ENCODE peak calls at places on chromosomes 2 and 18, in seven cellular contexts. M is fibroblast of mammary gland; J is activated CD4-positive, alpha-beta T cell treated with anti-CD3 and anti-CD28 coated beads for 24 hours; C is CD8-positive, alpha-beta memory T cell; L is NCI-H2029; U is AG08396; H is hippocampal formation. K is an unnamed sample.

GRCh38 chr2:167581961-167582574 is 665.3 kb downstream of the STK39 start:
- DNase-seq in U (no peak), L (no peak), M (peak), H (no peak), C (no peak), J (no peak), K (no peak)

GRCh38 chr18:54812885-54813284 is 15.4 kb upstream of the RAB27B start:
- DNase-seq in M (no peak), U (no peak), L (no peak), H (no peak), C (no peak), J (no peak), K (no peak)

GRCh38 chr2:98869868-98870267 is 66.2 kb downstream of the CRACDL start:
- DNase-seq in J (no peak), M (no peak), H (no peak), C (no peak), L (peak), U (no peak), K (no peak)

GRCh38 chr2:127594116-127594591 is 51.8 kb upstream of the GPR17 start:
- DNase-seq in H (no peak), M (no peak), L (no peak), J (no peak), U (no peak), C (no peak), K (no peak)

GRCh38 chr18:58249677-58250076 is 205.7 kb downstream of the NEDD4L start:
- DNase-seq in H (no peak), L (no peak), J (no peak), C (no peak), M (peak), U (no peak), K (no peak)

GRCh38 chr2:20304411-20304810 is 46.2 kb downstream of the PUM2 start:
- DNase-seq in U (peak), L (no peak), M (peak), C (no peak), J (no peak), H (no peak), K (no peak)

GRCh38 chr2:223696719-223697118 is 94.6 kb upstream of the SCG2 start:
- DNase-seq in J (no peak), L (peak), C (no peak), H (no peak), U (no peak), M (peak), K (no peak)

GRCh38 chr2:206408323-206409320 is 34.7 kb upstream of the ADAM23 start:
- DNase-seq in L (no peak), J (no peak), M (no peak), C (no peak), U (no peak), H (no peak), K (no peak)

GRCh38 chr2:45895477-45895876 is 244.0 kb downstream of the PRKCE start:
- DNase-seq in U (peak), J (no peak), M (peak), L (no peak), H (no peak), C (no peak), K (no peak)

GRCh38 chr2:118845005-118845842 is 2.2 kb downstream of the EN1 start:
- DNase-seq in J (no peak), H (no peak), L (no peak), U (no peak), M (no peak), C (no peak), K (no peak)

GRCh38 chr2:100235098-100235497 is 87.2 kb downstream of the LONRF2 start:
- DNase-seq in J (no peak), M (no peak), C (peak), H (no peak), U (no peak), L (no peak), K (no peak)

GRCh38 chr18:42334931-42335330 is 379.9 kb downstream of the PIK3C3 start:
- DNase-seq in J (no peak), L (no peak), H (no peak), C (no peak), M (no peak), U (no peak), K (no peak)

GRCh38 chr2:76311713-76312112 is 601.0 kb upstream of the GCFC2 start:
- DNase-seq in L (no peak), C (no peak), M (no peak), U (no peak), J (no peak), H (no peak), K (no peak)

GRCh38 chr18:78558101-78558810 is 421.4 kb upstream of the SALL3 start:
- DNase-seq in H (no peak), J (no peak), U (no peak), M (no peak), C (no peak), L (no peak), K (no peak)

GRCh38 chr18:60021556-60021955 is 121.8 kb downstream of the PMAIP1 start:
- DNase-seq in M (no peak), C (no peak), J (no peak), L (no peak), H (no peak), U (no peak), K (no peak)

GRCh38 chr2:1730047-1730937 is 14.0 kb downstream of the PXDN start:
- DNase-seq in H (no peak), M (peak), C (no peak), U (peak), J (no peak), L (no peak), K (no peak)

GRCh38 chr2:214005337-214005736 is 405.5 kb upstream of the VWC2L start:
- DNase-seq in H (no peak), U (no peak), L (no peak), M (peak), J (no peak), C (no peak), K (no peak)

GRCh38 chr2:230738924-230739323 is 26.3 kb downstream of the CAB39 start:
- DNase-seq in U (no peak), C (no peak), J (no peak), H (no peak), L (no peak), M (no peak), K (no peak)

GRCh38 chr2:62550466-62550865 is 44.5 kb upstream of the TMEM17 start:
- DNase-seq in M (no peak), U (no peak), H (no peak), J (no peak), L (no peak), C (no peak), K (no peak)

GRCh38 chr2:201344663-201345366 is 12.3 kb downstream of the FLACC1 start:
- DNase-seq in L (no peak), J (no peak), M (no peak), H (no peak), U (no peak), C (no peak), K (no peak)

GRCh38 chr2:73885406-73885805 is 7.4 kb upstream of the ACTG2 start:
- DNase-seq in J (no peak), U (no peak), H (no peak), L (no peak), M (no peak), C (no peak), K (no peak)

GRCh38 chr18:10234912-10235439 is 219.5 kb upstream of the APCDD1 start:
- DNase-seq in U (peak), J (no peak), H (no peak), M (peak), C (no peak), L (no peak), K (no peak)

GRCh38 chr18:51195602-51196115 is 1.8 kb downstream of the MEX3C start:
- DNase-seq in M (peak), H (no peak), U (peak), L (peak), J (no peak), C (peak), K (no peak)

GRCh38 chr2:72605836-72606442 is 219.9 kb downstream of the EXOC6B start:
- DNase-seq in U (peak), H (no peak), C (no peak), L (peak), J (no peak), M (peak), K (no peak)

GRCh38 chr2:47069628-47070154 is 85.4 kb downstream of the STPG4 start:
- DNase-seq in J (no peak), U (peak), C (no peak), H (no peak), L (no peak), M (no peak), K (no peak)

K was measured in stimulated activated CD4-positive, alpha-beta T cell treated with anti-CD3 and anti-CD28 coated beads, Interleukin-1b, Interleukin-23, amount 100 ng/mL, for 24 hours.